ENCODE peak calls at places on chromosomes 6 and 20, in eight cellular contexts. X, B, N, S, G, U, D and I are unnamed samples.

GRCh38 chr20:46708172-46708860 is 1.1 kb upstream of the SLC2A10 start:
- DNase-seq in B (peak), U (no peak), N (no peak), D (no peak), X (no peak), G (no peak), S (no peak), I (no peak)

GRCh38 chr6:42808492-42809483 is 26.9 kb downstream of the BICRAL start:
- DNase-seq in B (no peak), G (no peak), S (no peak), N (no peak), U (no peak), X (no peak), D (no peak), I (no peak)

GRCh38 chr20:12056836-12057235 is 139.1 kb downstream of the BTBD3 start:
- DNase-seq in G (no peak), U (no peak), B (peak), D (no peak), X (no peak), N (no peak), S (no peak), I (no peak)

GRCh38 chr20:43936371-43936770 is 21.7 kb downstream of the TOX2 start:
- DNase-seq in U (no peak), S (no peak), G (no peak), D (no peak), N (no peak), B (no peak), X (no peak), I (no peak)

GRCh38 chr6:31460361-31461025 is 37.5 kb upstream of the MICB start:
- DNase-seq in G (no peak), D (no peak), U (no peak), S (no peak), N (no peak), X (no peak), B (no peak), I (no peak)

GRCh38 chr6:135087403-135087802 is 32.8 kb upstream of the HBS1L start:
- DNase-seq in U (no peak), B (peak), S (no peak), X (no peak), N (no peak), G (no peak), D (no peak), I (no peak)

GRCh38 chr6:155328539-155329459 is 14.5 kb upstream of the TFB1M start:
- DNase-seq in X (no peak), D (no peak), U (no peak), B (peak), N (no peak), S (no peak), G (no peak), I (no peak)

GRCh38 chr6:128538763-128539162 is 18.4 kb upstream of the PTPRK start:
- DNase-seq in N (no peak), D (no peak), X (no peak), S (no peak), G (no peak), U (no peak), B (no peak), I (no peak)

GRCh38 chr6:106608080-106608668 is 21.1 kb downstream of the RTN4IP1 start:
- DNase-seq in D (no peak), U (no peak), B (peak), S (no peak), G (peak), X (peak), N (no peak), I (no peak)

GRCh38 chr6:159317430-159317829 is 148.2 kb downstream of the FNDC1 start:
- DNase-seq in G (no peak), S (no peak), B (no peak), U (no peak), D (no peak), X (no peak), N (no peak), I (no peak)

GRCh38 chr6:91704531-91704930 is 1117.7 kb upstream of the MAP3K7 start:
- DNase-seq in U (no peak), N (no peak), X (no peak), G (no peak), D (no peak), S (no peak), B (no peak), I (no peak)

GRCh38 chr6:84460491-84460890 is 233.0 kb upstream of the CEP162 start:
- DNase-seq in D (no peak), S (no peak), U (no peak), N (no peak), X (no peak), G (no peak), B (no peak), I (no peak)

GRCh38 chr20:20450461-20451027 is 82.6 kb downstream of the INSM1 start:
- DNase-seq in N (peak), S (no peak), D (no peak), B (no peak), X (no peak), U (no peak), G (no peak), I (no peak)

GRCh38 chr20:15890358-15890982 is 682.8 kb downstream of the KIF16B start:
- DNase-seq in U (no peak), G (no peak), S (no peak), B (no peak), D (no peak), X (no peak), N (no peak), I (no peak)

GRCh38 chr6:12345694-12346058 is 55.5 kb downstream of the EDN1 start:
- DNase-seq in X (no peak), U (no peak), G (no peak), N (no peak), S (no peak), D (no peak), B (no peak), I (no peak)

GRCh38 chr6:37763413-37763812 is 56.1 kb upstream of the ZFAND3 start:
- DNase-seq in U (no peak), D (no peak), S (no peak), G (no peak), B (no peak), X (no peak), N (peak), I (no peak)

GRCh38 chr6:119957195-119957594 is 607.6 kb upstream of the MAN1A1 start:
- DNase-seq in N (no peak), X (no peak), G (no peak), D (no peak), S (no peak), B (peak), U (no peak), I (no peak)

GRCh38 chr20:4152696-4153235 is 137.4 kb upstream of the RNF24 start:
- DNase-seq in S (no peak), D (no peak), X (no peak), G (no peak), U (no peak), B (no peak), N (no peak), I (no peak)

GRCh38 chr6:36760685-36761435 is 63.2 kb downstream of the RAB44 start:
- DNase-seq in D (no peak), S (no peak), U (no peak), G (no peak), X (no peak), N (no peak), B (no peak), I (no peak)

GRCh38 chr6:43086022-43086658 is 10.0 kb downstream of the PTK7 start:
- DNase-seq in G (peak), D (no peak), N (no peak), B (no peak), X (no peak), S (no peak), U (no peak), I (no peak)